ENCODE peak calls at places on chromosomes 1 and 21, in four cellular contexts. G is GM10248, L is head of caudate nucleus, Y is mammary epithelial cell. N is an unnamed sample.

GRCh38 chr1:198238121-198238520 is 81.3 kb downstream of the NEK7 start:
- DNase-seq in G (no peak), L (no peak), Y (no peak), N (peak; percentile 44)

GRCh38 chr1:206717237-206717989 is 32.7 kb downstream of the MAPKAPK2 start:
- DNase-seq in G (peak; percentile 51), L (no peak), Y (no peak), N (no peak)

GRCh38 chr1:28886731-28887417 is 27.5 kb upstream of the EPB41 start:
- DNase-seq in G (peak; percentile 99), L (peak; percentile 72), Y (peak; percentile 86), N (peak; percentile 54)

GRCh38 chr1:91693542-91693941 is 192.4 kb downstream of the TGFBR3 start:
- DNase-seq in G (no peak), L (no peak), Y (no peak), N (peak; percentile 39)

GRCh38 chr21:43467785-43468184 is 40.9 kb upstream of the SIK1 start:
- DNase-seq in G (no peak), L (no peak), Y (no peak), N (no peak)

GRCh38 chr1:213057264-213058059 is 6.4 kb downstream of the RPS6KC1 start:
- DNase-seq in G (no peak), L (no peak), Y (no peak), N (no peak)

GRCh38 chr1:205226868-205227583 is 720 bp upstream of the TMCC2 start:
- DNase-seq in G (no peak), L (no peak), Y (peak; percentile 96), N (peak; percentile 78)

GRCh38 chr1:38728176-38728908 is 131.2 kb downstream of the RRAGC start:
- DNase-seq in G (no peak), L (peak; percentile 35), Y (peak; percentile 7), N (peak; percentile 21)

GRCh38 chr1:60573726-60574409 is 500.3 kb upstream of the C1orf87 start:
- DNase-seq in G (no peak), L (no peak), Y (peak; percentile 74), N (no peak)

GRCh38 chr1:98315309-98315708 is 346.2 kb upstream of the SNX7 start:
- DNase-seq in G (no peak), L (no peak), Y (no peak), N (no peak)

GRCh38 chr1:229952670-229953520 is 114.1 kb upstream of the GALNT2 start:
- DNase-seq in G (no peak), L (no peak), Y (peak; percentile 69), N (no peak)

GRCh38 chr1:180131510-180131909 is 23.2 kb upstream of the QSOX1 start:
- DNase-seq in G (no peak), L (no peak), Y (peak; percentile 52), N (no peak)

GRCh38 chr1:9061252-9061948 is 8.0 kb downstream of the SLC2A5 start:
- DNase-seq in G (no peak), L (no peak), Y (peak; percentile 44), N (no peak)

GRCh38 chr1:156709743-156710489 is 4.5 kb upstream of the CRABP2 start:
- DNase-seq in G (no peak), L (peak; percentile 29), Y (peak; percentile 90), N (no peak)

GRCh38 chr1:221204055-221204833 is 325.0 kb downstream of the HLX start:
- DNase-seq in G (no peak), L (no peak), Y (no peak), N (no peak)

GRCh38 chr1:99818063-99818699 is 32.0 kb upstream of the AGL start:
- DNase-seq in G (no peak), L (no peak), Y (no peak), N (no peak)

GRCh38 chr1:202349263-202349928 is 897 bp downstream of the PPP1R12B start:
- DNase-seq in G (no peak), L (no peak), Y (peak; percentile 7), N (peak; percentile 68)

GRCh38 chr1:18322353-18323032 is 158.2 kb upstream of the KLHDC7A start:
- DNase-seq in G (no peak), L (no peak), Y (no peak), N (no peak)

GRCh38 chr1:236016782-236017400 is 48.0 kb downstream of the NID1 start:
- DNase-seq in G (no peak), L (no peak), Y (peak; percentile 92), N (no peak)

GRCh38 chr1:50332941-50333594 is 90.2 kb downstream of the DMRTA2 start:
- DNase-seq in G (peak; percentile 82), L (peak; percentile 58), Y (peak; percentile 20), N (no peak)

GRCh38 chr1:197103295-197103694 is 36.2 kb upstream of the F13B start:
- DNase-seq in G (no peak), L (no peak), Y (no peak), N (peak; percentile 16)

GRCh38 chr1:110879758-110880606 is 7.0 kb downstream of the CD53 start:
- DNase-seq in G (peak; percentile 49), L (no peak), Y (peak; percentile 50), N (no peak)